ENCODE peak calls at places on chromosomes 2 and 18, in six cellular contexts. E is psoas muscle, L is T-helper 17 cell, C is activated gamma-delta T cell, N is left lung, M is H9. I is an unnamed sample.

GRCh38 chr2:43083710-43084698 is 142.4 kb downstream of the ZFP36L2 start:
- DNase-seq in E (peak), L (no peak), C (no peak), N (peak), M (peak), I (peak)

GRCh38 chr2:150259746-150260145 is 227.7 kb downstream of the RND3 start:
- DNase-seq in E (no peak), L (no peak), C (no peak), N (no peak), M (no peak), I (no peak)

GRCh38 chr2:234676109-234676858 is 179.4 kb upstream of the ARL4C start:
- DNase-seq in E (no peak), L (no peak), C (no peak), N (no peak), M (peak), I (no peak)

GRCh38 chr2:73764945-73765344 is 15.0 kb downstream of the DUSP11 start:
- DNase-seq in E (no peak), L (no peak), C (no peak), N (no peak), M (no peak), I (no peak)

GRCh38 chr2:39127973-39128372 is 7.1 kb upstream of the SOS1 start:
- DNase-seq in E (no peak), L (peak), C (no peak), N (no peak), M (no peak), I (no peak)

GRCh38 chr2:10336283-10336682 is 33.6 kb downstream of the HPCAL1 start:
- DNase-seq in E (no peak), L (no peak), C (no peak), N (no peak), M (no peak), I (no peak)

GRCh38 chr2:176162911-176163654 is 6.0 kb downstream of the HOXD3 start:
- DNase-seq in E (no peak), L (no peak), C (no peak), N (no peak), M (no peak), I (no peak)

GRCh38 chr18:9814431-9814830 is 71.3 kb upstream of the TXNDC2 start:
- DNase-seq in E (no peak), L (no peak), C (no peak), N (no peak), M (no peak), I (peak)

GRCh38 chr18:54798186-54798585 is 30.1 kb upstream of the RAB27B start:
- DNase-seq in E (no peak), L (no peak), C (no peak), N (no peak), M (no peak), I (no peak)

GRCh38 chr2:200382883-200383282 is 76.4 kb downstream of the SPATS2L start:
- DNase-seq in E (no peak), L (no peak), C (no peak), N (no peak), M (peak), I (no peak)

GRCh38 chr2:152585830-152586484 is 131.3 kb downstream of the PRPF40A start:
- DNase-seq in E (peak), L (no peak), C (no peak), N (no peak), M (no peak), I (peak)

GRCh38 chr2:4898706-4899105 is 793.5 kb upstream of the SOX11 start:
- DNase-seq in E (no peak), L (no peak), C (no peak), N (no peak), M (no peak), I (no peak)

GRCh38 chr18:50099725-50100414 is 95.1 kb downstream of the MYO5B start:
- DNase-seq in E (no peak), L (no peak), C (no peak), N (no peak), M (no peak), I (no peak)

GRCh38 chr2:151782378-151783132 is 45.7 kb downstream of the ARL5A start:
- DNase-seq in E (no peak), L (no peak), C (no peak), N (no peak), M (no peak), I (no peak)

GRCh38 chr2:207467716-207468347 is 61.9 kb upstream of the CREB1 start:
- DNase-seq in E (no peak), L (no peak), C (no peak), N (no peak), M (no peak), I (peak)

GRCh38 chr2:70921031-70921430 is 14.7 kb upstream of the ATP6V1B1 start:
- DNase-seq in E (no peak), L (no peak), C (no peak), N (no peak), M (peak), I (no peak)

GRCh38 chr2:215626812-215627281 is 191.0 kb upstream of the FN1 start:
- DNase-seq in E (no peak), L (no peak), C (no peak), N (no peak), M (no peak), I (no peak)

GRCh38 chr2:13524492-13524891 is 807.8 kb downstream of the TRIB2 start:
- DNase-seq in E (no peak), L (no peak), C (no peak), N (no peak), M (no peak), I (no peak)

GRCh38 chr2:195732569-195732968 is 75.5 kb downstream of the SLC39A10 start:
- DNase-seq in E (no peak), L (no peak), C (no peak), N (no peak), M (no peak), I (no peak)

I was measured in HTR-8/SVneo.